ENCODE peak calls at places on chromosomes 5 and 9, in nine cellular contexts. G, X, Q, L, Y, D, Z, O and P are unnamed samples.

GRCh38 chr9:133098104-133098754 is 22.8 kb downstream of the RALGDS start:
- DNase-seq in G (no peak), X (no peak), Q (peak), L (no peak), Y (peak), D (no peak), Z (no peak), O (no peak), P (no peak)

GRCh38 chr5:12861891-12862290 is 957.6 kb upstream of the CTNND2 start:
- DNase-seq in G (no peak), X (peak), Q (no peak), L (no peak), Y (no peak), D (no peak), Z (no peak), O (no peak), P (no peak)

GRCh38 chr5:76271836-76272235 is 131.2 kb upstream of the IQGAP2 start:
- DNase-seq in G (no peak), X (no peak), Q (no peak), L (no peak), Y (no peak), D (no peak), Z (no peak), O (no peak), P (no peak)

GRCh38 chr5:138352722-138353549 is 451 bp downstream of the KDM3B start:
- DNase-seq in G (peak), X (peak), Q (peak), L (peak), Y (peak), D (peak), Z (no peak), O (peak), P (no peak)

GRCh38 chr5:72709341-72709740 is 107.1 kb upstream of the TNPO1 start:
- DNase-seq in G (no peak), X (no peak), Q (no peak), L (no peak), Y (no peak), D (no peak), Z (no peak), O (no peak), P (no peak)

GRCh38 chr9:79955300-79955699 is 383.5 kb downstream of the TLE4 start:
- DNase-seq in G (no peak), X (no peak), Q (no peak), L (peak), Y (no peak), D (no peak), Z (no peak), O (no peak), P (no peak)

GRCh38 chr9:110828148-110828730 is 159.6 kb downstream of the MUSK start:
- DNase-seq in G (peak), X (no peak), Q (no peak), L (no peak), Y (peak), D (no peak), Z (peak), O (no peak), P (peak)

GRCh38 chr5:74034738-74035137 is 408.7 kb downstream of the ARHGEF28 start:
- DNase-seq in G (no peak), X (peak), Q (no peak), L (no peak), Y (no peak), D (no peak), Z (peak), O (no peak), P (no peak)

GRCh38 chr5:115639377-115639776 is 13.5 kb upstream of the TMED7 start:
- DNase-seq in G (no peak), X (no peak), Q (no peak), L (no peak), Y (no peak), D (no peak), Z (no peak), O (no peak), P (no peak)

GRCh38 chr9:94758031-94758430 is 31.5 kb downstream of the AOPEP start:
- DNase-seq in G (no peak), X (no peak), Q (no peak), L (no peak), Y (no peak), D (no peak), Z (no peak), O (no peak), P (no peak)

GRCh38 chr9:114366334-114367128 is 21.3 kb downstream of the AKNA start:
- DNase-seq in G (no peak), X (peak), Q (peak), L (no peak), Y (no peak), D (no peak), Z (no peak), O (no peak), P (peak)

GRCh38 chr9:108443741-108444140 is 412.0 kb downstream of the ACTL7B start:
- DNase-seq in G (no peak), X (no peak), Q (no peak), L (no peak), Y (no peak), D (no peak), Z (no peak), O (no peak), P (no peak)

GRCh38 chr9:504921-505821 is 290.5 kb downstream of the DOCK8 start:
- DNase-seq in G (peak), X (peak), Q (no peak), L (peak), Y (peak), D (peak), Z (no peak), O (peak), P (no peak)

GRCh38 chr5:73218552-73219171 is 45.7 kb downstream of the TMEM174 start:
- DNase-seq in G (no peak), X (peak), Q (no peak), L (no peak), Y (no peak), D (no peak), Z (no peak), O (no peak), P (no peak)

GRCh38 chr5:170576602-170577584 is 73.1 kb downstream of the KCNIP1 start:
- DNase-seq in G (no peak), X (no peak), Q (no peak), L (no peak), Y (no peak), D (no peak), Z (no peak), O (no peak), P (no peak)

GRCh38 chr9:18124760-18125159 is 349.2 kb upstream of the ADAMTSL1 start:
- DNase-seq in G (no peak), X (no peak), Q (no peak), L (no peak), Y (no peak), D (no peak), Z (no peak), O (no peak), P (no peak)

GRCh38 chr5:38968665-38969064 is 105.5 kb downstream of the RICTOR start:
- DNase-seq in G (no peak), X (no peak), Q (no peak), L (no peak), Y (no peak), D (no peak), Z (no peak), O (no peak), P (no peak)

GRCh38 chr9:123268240-123268949 is at the start of gene STRBP:
- DNase-seq in G (peak), X (peak), Q (peak), L (peak), Y (peak), D (peak), Z (peak), O (peak), P (peak)

GRCh38 chr5:149257875-149258705 is 13.6 kb upstream of the AFAP1L1 start:
- DNase-seq in G (no peak), X (no peak), Q (no peak), L (no peak), Y (no peak), D (no peak), Z (peak), O (no peak), P (no peak)

GRCh38 chr5:36393656-36394438 is 92.1 kb upstream of the RANBP3L start:
- DNase-seq in G (no peak), X (no peak), Q (no peak), L (no peak), Y (no peak), D (no peak), Z (no peak), O (no peak), P (no peak)

GRCh38 chr5:36402512-36402906 is 100.8 kb upstream of the RANBP3L start:
- DNase-seq in G (no peak), X (no peak), Q (no peak), L (no peak), Y (no peak), D (no peak), Z (no peak), O (no peak), P (no peak)

GRCh38 chr5:36395260-36395659 is 93.6 kb upstream of the RANBP3L start:
- DNase-seq in G (no peak), X (no peak), Q (no peak), L (no peak), Y (no peak), D (no peak), Z (no peak), O (no peak), P (no peak)

GRCh38 chr5:36396640-36397039 is 94.9 kb upstream of the RANBP3L start:
- DNase-seq in G (no peak), X (no peak), Q (no peak), L (no peak), Y (no peak), D (no peak), Z (no peak), O (no peak), P (no peak)

GRCh38 chr5:36398137-36398536 is 96.4 kb upstream of the RANBP3L start:
- DNase-seq in G (no peak), X (peak), Q (no peak), L (no peak), Y (no peak), D (no peak), Z (no peak), O (no peak), P (peak)
- TF ChIP-seq CTCF in G (peak), X (peak), Q (no peak), L (no peak), Y (peak), D (peak), Z (peak), O (no peak), P (peak)

GRCh38 chr9:116336133-116336862 is 182.7 kb downstream of the PAPPA start:
- DNase-seq in G (no peak), X (peak), Q (no peak), L (no peak), Y (no peak), D (no peak), Z (no peak), O (no peak), P (no peak)

GRCh38 chr9:116337015-116337414 is 183.4 kb downstream of the PAPPA start:
- DNase-seq in G (no peak), X (no peak), Q (no peak), L (no peak), Y (no peak), D (no peak), Z (no peak), O (no peak), P (no peak)

GRCh38 chr9:116335392-116335791 is 181.8 kb downstream of the PAPPA start:
- DNase-seq in G (no peak), X (no peak), Q (no peak), L (no peak), Y (no peak), D (no peak), Z (no peak), O (no peak), P (no peak)

GRCh38 chr9:116333254-116333653 is 179.7 kb downstream of the PAPPA start:
- DNase-seq in G (no peak), X (no peak), Q (no peak), L (no peak), Y (no peak), D (no peak), Z (no peak), O (no peak), P (no peak)

DNA sequence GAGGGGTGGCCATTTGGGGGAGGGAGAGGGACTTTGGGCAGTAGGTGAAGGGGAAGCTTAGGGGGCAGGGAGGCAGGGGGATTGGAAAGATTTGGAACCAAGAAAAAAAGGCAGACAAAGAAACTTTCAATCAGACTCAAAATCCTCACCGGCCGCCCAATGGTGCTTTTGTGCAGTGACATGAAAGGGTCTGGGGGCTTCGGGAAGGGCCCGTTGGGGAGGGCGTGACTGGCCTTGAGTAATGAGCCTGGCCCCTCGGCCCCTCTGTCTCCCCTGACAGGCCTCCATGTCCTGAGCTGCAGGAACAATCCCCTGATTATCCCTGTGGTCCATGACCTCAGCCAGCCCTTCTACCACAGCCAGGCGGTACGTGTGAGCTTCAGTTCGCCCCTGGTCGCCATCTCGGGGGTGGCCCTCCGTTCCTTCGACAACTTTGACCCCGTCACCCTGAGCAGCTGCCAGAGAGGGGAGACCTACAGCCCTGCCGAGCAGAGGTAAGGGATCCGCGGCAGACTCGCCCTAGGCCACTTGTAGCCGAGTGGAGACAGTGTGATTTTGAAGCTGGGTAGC is 181.1 kb downstream of the PAPPA start:
- DNase-seq in G (no peak), X (no peak), Q (no peak), L (no peak), Y (no peak), D (no peak), Z (no peak), O (no peak), P (no peak)
- TF ChIP-seq CTCF in G (no peak), X (no peak), Q (no peak), L (no peak), Y (no peak), D (peak), Z (no peak), O (no peak), P (no peak)

GRCh38 chr5:42015681-42016080 is 90.6 kb downstream of the FBXO4 start:
- DNase-seq in G (no peak), X (no peak), Q (no peak), L (no peak), Y (no peak), D (no peak), Z (no peak), O (no peak), P (no peak)

GRCh38 chr5:42022383-42022782 is 97.3 kb downstream of the FBXO4 start:
- DNase-seq in G (no peak), X (no peak), Q (no peak), L (no peak), Y (no peak), D (no peak), Z (no peak), O (no peak), P (no peak)

GRCh38 chr5:42021923-42022322 is 96.8 kb downstream of the FBXO4 start:
- DNase-seq in G (no peak), X (no peak), Q (no peak), L (no peak), Y (no peak), D (no peak), Z (no peak), O (no peak), P (no peak)

GRCh38 chr5:42026446-42026845 is 101.4 kb downstream of the FBXO4 start:
- DNase-seq in G (no peak), X (no peak), Q (no peak), L (no peak), Y (no peak), D (no peak), Z (no peak), O (no peak), P (no peak)

DNA sequence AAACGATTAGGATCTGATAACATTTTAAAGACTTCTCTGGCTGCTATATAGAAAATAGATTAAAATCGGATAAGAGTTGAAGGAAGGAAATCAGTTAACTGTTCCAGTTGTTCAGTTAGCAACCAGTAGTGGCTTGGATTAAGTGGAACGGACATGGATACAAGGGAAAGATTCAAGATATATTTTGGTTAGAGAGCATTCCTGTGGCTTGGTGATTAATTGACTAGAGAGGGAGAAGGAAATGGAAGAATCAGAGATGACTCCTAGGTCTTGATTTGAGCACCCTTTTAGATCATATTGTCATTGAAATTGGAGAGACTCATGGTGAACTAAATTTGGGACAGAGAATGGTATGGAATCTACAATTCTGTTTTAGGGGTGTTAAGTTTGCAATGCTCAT is 96.0 kb downstream of the FBXO4 start:
- DNase-seq in G (no peak), X (no peak), Q (no peak), L (no peak), Y (no peak), D (no peak), Z (no peak), O (no peak), P (no peak)
- TF ChIP-seq CTCF in G (no peak), X (no peak), Q (no peak), L (no peak), Y (no peak), D (no peak), Z (no peak), O (no peak), P (no peak)

DNA sequence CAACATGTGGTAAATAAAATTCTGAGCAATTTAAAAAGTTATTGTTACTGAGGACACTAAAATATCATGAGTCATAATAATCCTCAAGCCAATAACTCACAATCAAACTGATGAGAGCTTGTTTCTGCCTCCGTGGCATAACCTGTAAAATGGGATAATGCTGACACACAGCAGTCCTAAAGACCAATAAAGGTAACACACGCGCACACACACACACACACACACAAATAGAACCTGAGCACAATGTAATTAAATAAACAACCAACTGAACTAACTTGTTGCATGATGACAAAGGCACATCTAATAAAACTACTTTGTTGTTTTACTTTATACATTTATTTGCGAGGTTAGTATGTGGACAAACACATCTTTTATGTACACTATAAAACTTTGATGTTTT is 358.2 kb downstream of the BNC2 start:
- DNase-seq in G (no peak), X (no peak), Q (no peak), L (no peak), Y (no peak), D (no peak), Z (no peak), O (no peak), P (no peak)
- TF ChIP-seq CTCF in G (no peak), X (no peak), Q (no peak), L (no peak), Y (no peak), D (no peak), Z (no peak), O (no peak), P (no peak)

GRCh38 chr5:156892223-156892622 is 42.1 kb downstream of the PPP1R2B start:
- DNase-seq in G (no peak), X (peak), Q (no peak), L (no peak), Y (no peak), D (no peak), Z (no peak), O (no peak), P (no peak)
- TF ChIP-seq CTCF in G (no peak), X (no peak), Q (no peak), L (no peak), Y (no peak), D (no peak), Z (no peak), O (no peak), P (no peak)

DNA sequence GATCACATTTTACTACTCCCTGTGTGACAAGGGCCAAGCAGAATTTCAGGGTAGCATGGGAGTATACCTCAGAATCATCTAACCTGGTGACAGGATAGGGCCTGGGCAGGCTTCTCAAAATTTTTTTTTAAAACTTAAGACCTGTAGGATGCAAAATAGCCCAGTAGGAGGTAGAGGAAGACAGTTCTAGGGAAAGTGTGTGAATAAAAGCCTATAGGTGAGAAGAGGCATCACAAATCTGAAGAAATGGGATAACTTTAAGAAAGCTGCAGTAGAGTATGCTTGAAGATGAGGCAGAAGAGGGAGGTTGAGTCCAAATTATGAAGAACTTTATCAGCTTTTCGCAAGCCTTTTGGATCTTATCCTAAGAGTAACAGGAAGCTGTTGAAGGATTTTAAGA is 32.3 kb downstream of the CNTRL start:
- DNase-seq in G (no peak), X (peak), Q (no peak), L (no peak), Y (no peak), D (no peak), Z (no peak), O (no peak), P (no peak)
- TF ChIP-seq CTCF in G (no peak), X (no peak), Q (peak), L (no peak), Y (no peak), D (peak), Z (no peak), O (no peak), P (no peak)

GRCh38 chr5:147487031-147487750 is 22.7 kb downstream of the DPYSL3 start:
- DNase-seq in G (no peak), X (no peak), Q (no peak), L (no peak), Y (no peak), D (no peak), Z (no peak), O (no peak), P (no peak)
- TF ChIP-seq CTCF in G (no peak), X (no peak), Q (no peak), L (no peak), Y (no peak), D (no peak), Z (no peak), O (no peak), P (no peak)

GRCh38 chr5:103942587-103943186 is 380.1 kb upstream of the NUDT12 start:
- DNase-seq in G (no peak), X (no peak), Q (no peak), L (no peak), Y (no peak), D (no peak), Z (no peak), O (no peak), P (no peak)
- TF ChIP-seq CTCF in G (no peak), X (no peak), Q (no peak), L (no peak), Y (no peak), D (peak), Z (peak), O (no peak), P (no peak)

GRCh38 chr5:27458318-27458717 is 419.9 kb upstream of the CDH9 start:
- DNase-seq in G (no peak), X (no peak), Q (no peak), L (no peak), Y (no peak), D (no peak), Z (no peak), O (no peak), P (no peak)
- TF ChIP-seq CTCF in G (no peak), X (no peak), Q (no peak), L (no peak), Y (no peak), D (no peak), Z (no peak), O (no peak), P (no peak)

DNA sequence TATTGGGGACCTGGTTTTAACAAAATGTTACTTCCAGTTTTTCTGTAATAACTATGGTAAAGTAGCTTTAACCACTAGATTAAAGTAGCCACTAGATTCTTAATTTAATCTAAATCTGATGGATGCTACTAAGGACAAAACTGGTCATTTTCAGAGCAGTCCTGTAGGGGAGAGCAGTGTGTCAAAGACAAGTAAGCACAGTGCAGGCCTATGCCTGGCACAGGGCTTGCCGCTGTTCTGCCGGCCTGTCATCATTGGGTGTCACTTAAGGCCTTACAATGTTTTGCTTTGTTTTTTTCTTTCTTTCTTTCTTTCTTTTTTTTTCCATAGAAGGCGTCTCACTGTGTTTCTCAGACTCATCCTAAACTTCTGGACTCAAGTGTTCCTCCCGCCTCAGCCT is 53.0 kb upstream of the NXNL2 start:
- DNase-seq in G (no peak), X (peak), Q (no peak), L (no peak), Y (no peak), D (no peak), Z (peak), O (no peak), P (no peak)
- TF ChIP-seq CTCF in G (no peak), X (no peak), Q (no peak), L (no peak), Y (no peak), D (no peak), Z (no peak), O (no peak), P (no peak)